ENCODE peak calls at places on chromosomes 12 and 14, in five cellular contexts. M is GM23338, Z is stomach, S is sigmoid colon, Y is endothelial cell of umbilical vein. A is an unnamed sample. For H3K4me1, the result is how much of the 10 kb centered on the place peaks cover.

GRCh38 chr12:64720884-64721283 is 38.3 kb downstream of the GNS start:
- DNase-seq in M (no peak), Z (no peak), S (no peak), Y (no peak), A (no peak)

GRCh38 chr14:101845896-101846295 is 84.4 kb downstream of the PPP2R5C start:
- DNase-seq in M (no peak), Z (no peak), S (no peak), Y (no peak), A (no peak)

GRCh38 chr12:51866324-51866723 is 17.8 kb upstream of the FIGNL2 start:
- DNase-seq in M (no peak), Z (no peak), S (no peak), Y (no peak), A (no peak)

GRCh38 chr12:47894652-47895051 is 10.1 kb downstream of the VDR start:
- DNase-seq in M (no peak), Z (no peak), S (peak), Y (no peak), A (no peak)

GRCh38 chr12:71846322-71846940 is 6.9 kb downstream of the TBC1D15 start:
- DNase-seq in M (peak), Z (no peak), S (no peak), Y (peak), A (no peak)

GRCh38 chr12:104737682-104738370 is 220.3 kb downstream of the SLC41A2 start:
- DNase-seq in M (no peak), Z (no peak), S (no peak), Y (no peak), A (no peak)

GRCh38 chr14:36582011-36582873 is at the start of gene NKX2-8:
- DNase-seq in M (peak), Z (no peak), S (no peak), Y (no peak), A (no peak)

GRCh38 chr12:110689601-110690430 is 901 bp upstream of the HVCN1 start:
- DNase-seq in M (peak), Z (peak), S (peak), Y (peak), A (no peak)

GRCh38 chr12:31659087-31659942 is at the start of gene ETFBKMT:
- DNase-seq in M (peak), Z (peak), S (peak), Y (peak), A (peak)

GRCh38 chr12:70661762-70662161 is 24.5 kb upstream of the PTPRB start:
- DNase-seq in M (no peak), Z (no peak), S (no peak), Y (peak), A (no peak)

GRCh38 chr12:9588749-9589148 is 19.0 kb downstream of the KLRB1 start:
- DNase-seq in M (no peak), Z (no peak), S (no peak), Y (peak), A (no peak)

DNA sequence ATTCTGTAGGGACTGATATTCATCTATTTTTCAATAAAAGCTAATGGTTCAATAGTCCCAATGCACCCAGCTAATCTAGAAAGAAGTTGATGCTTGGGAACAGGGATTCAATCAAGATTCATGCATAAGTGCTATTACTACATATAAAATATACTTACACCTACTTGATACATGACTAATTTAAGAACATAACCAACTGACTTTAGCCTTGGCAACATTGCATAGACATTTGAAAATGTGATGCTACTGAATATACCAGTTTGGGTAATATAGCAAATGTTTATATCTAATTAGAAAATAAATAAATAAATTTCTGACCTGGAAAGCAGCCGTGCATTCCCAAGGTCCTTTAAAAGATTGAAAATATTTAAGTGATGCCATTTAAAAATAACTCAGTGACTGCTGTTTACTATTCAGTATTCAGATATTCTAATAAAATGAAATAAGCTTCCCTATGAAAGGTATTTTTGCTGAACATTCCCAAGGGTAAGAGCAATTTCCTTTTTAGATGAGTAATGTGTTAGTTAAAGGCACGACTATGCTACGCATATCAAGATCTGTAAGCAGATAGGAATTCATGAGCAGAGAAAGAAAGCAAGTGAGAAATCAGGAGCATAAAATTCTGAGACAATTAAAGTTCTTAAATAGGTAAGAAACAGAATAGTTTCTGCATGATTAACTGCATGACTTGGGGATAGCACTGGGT is 160.6 kb upstream of the SYT1 start:
- DNase-seq in M (no peak), Z (no peak), S (no peak), Y (peak), A (peak)
- H3K27ac ChIP-seq in M (no peak), Z (no peak), S (no peak), Y (peak), A (no peak)

DNA sequence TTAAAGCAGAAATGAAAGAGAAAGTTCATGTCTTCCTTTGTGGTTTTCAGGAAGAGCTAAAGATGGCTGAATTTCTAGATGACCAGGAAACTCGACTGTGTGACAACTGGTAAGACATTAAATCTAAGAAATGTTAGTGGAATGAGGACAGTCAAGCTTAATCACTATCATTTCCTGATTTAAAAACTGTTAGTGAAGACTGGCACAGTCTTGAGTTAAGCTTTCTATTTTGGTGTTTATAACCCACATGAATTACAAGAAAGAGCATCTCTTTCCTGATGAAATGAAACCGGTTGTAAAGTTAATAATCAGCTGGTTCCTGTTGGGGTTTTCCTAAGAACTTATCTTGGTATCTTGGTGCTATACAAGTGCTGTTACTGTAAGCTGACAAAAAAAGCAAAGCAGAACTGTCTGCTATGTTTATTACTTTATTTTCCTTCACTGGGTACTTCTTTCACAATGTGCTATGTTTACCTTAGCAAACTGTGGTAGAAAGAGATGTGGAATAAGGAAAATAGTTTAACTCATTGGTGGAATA is 5.2 kb downstream of the TRAFD1 start:
- DNase-seq in M (no peak), Z (no peak), S (no peak), Y (peak), A (no peak)
- H3K4me1 ChIP-seq in M (under half), Z (under half), S (under half), Y (under half), A (under half)

DNA sequence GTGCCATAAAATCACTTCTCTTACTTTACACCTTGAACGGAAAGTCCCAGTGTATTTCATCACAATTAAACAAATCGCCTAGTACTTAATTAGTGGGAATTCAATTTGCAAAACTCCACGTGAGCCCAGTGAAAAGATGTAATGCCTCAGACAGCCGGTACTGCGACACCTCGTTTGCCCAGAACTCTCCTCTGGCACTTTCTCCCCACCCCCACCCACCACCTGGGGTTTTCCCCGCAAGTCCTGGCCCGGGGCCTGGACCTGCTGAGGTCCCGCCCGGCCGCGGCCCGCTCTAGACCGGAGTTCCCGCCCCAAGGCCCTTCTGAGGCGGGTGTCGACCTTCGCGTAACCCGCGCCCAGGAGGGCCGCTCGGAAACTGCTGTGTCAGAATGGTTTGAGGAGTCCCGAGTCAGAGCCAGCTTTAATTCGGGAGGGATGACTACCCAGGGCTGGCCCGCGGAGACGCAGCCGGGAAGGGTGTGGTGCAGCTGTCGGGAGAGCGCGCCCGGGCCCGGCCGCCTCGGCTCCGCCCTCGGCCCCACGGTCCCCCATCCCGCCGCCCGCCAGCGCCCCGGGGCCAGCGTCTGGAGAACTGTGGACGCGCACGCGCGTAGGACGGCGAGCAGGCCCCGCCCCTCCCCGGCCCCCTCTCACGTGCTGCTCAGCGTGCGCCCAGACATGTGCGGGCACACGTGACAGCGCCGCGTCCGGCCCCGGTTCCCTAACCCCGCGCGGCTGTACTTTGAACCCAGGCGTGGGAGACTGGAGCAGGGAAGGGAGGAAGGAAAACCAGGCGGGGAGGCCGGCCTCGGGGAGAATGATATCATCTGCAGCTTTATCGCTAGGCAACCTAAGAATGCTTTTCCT is 10.8 kb downstream of the BHLHE41 start:
- DNase-seq in M (peak), Z (peak), S (peak), Y (peak), A (no peak)
- TF ChIP-seq POLR2AphosphoS5 in M (peak), Z (peak), S (peak), Y (no peak), A (peak)

GRCh38 chr12:16564675-16565074 is 41.3 kb downstream of the LMO3 start:
- DNase-seq in M (no peak), Z (no peak), S (no peak), Y (no peak), A (no peak)

GRCh38 chr12:16563519-16563918 is 42.4 kb downstream of the LMO3 start:
- DNase-seq in M (no peak), Z (no peak), S (no peak), Y (peak), A (no peak)

GRCh38 chr12:16573652-16574077 is 32.3 kb downstream of the LMO3 start:
- DNase-seq in M (peak), Z (no peak), S (peak), Y (no peak), A (no peak)

DNA sequence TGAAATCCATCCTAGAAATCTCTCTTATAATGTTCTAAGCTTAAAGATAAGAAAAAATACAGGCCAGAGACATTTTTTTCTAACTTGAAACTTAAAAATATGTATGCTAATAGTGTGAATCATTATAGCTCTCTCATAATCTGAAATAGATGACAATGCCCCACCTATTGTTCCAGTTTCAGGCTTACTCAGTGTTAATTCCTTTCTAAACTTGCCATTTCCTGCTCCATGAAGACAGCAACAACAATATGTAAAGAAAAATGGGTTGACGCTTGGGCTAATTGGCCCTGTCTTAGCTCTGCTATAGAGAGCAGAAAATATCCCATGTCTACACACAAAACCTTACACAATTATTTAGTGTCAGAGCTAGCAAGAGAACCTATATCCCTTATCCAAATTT is 37.1 kb downstream of the LMO3 start:
- DNase-seq in M (no peak), Z (no peak), S (no peak), Y (peak), A (no peak)
- H3K27ac ChIP-seq in M (peak), Z (no peak), S (peak), Y (peak), A (no peak)